ENCODE peak calls at places on chromosome 13, in five cellular contexts. V, F, N, C and K are unnamed samples.

GRCh38 chr13:80979035-80979641 is 638.2 kb upstream of the SPRY2 start:
- DNase-seq in V (peak; percentile 30), N (peak; percentile 57), F (peak; percentile 47), C (peak; percentile 46), K (peak; percentile 11)

GRCh38 chr13:46296465-46296822 is 84.7 kb downstream of the LRRC63 start:
- DNase-seq in V (no peak), F (no peak), C (no peak), N (no peak), K (no peak)

GRCh38 chr13:110126391-110126961 is 180.5 kb downstream of the COL4A1 start:
- DNase-seq in V (no peak), C (no peak), N (no peak), F (no peak), K (no peak)

GRCh38 chr13:45506811-45507210 is 42.1 kb downstream of the COG3 start:
- DNase-seq in C (no peak), F (no peak), V (no peak), N (no peak), K (no peak)

GRCh38 chr13:100440756-100441421 is 147.7 kb downstream of the GGACT start:
- DNase-seq in V (no peak), F (no peak), C (no peak), N (peak; percentile 41), K (no peak)

GRCh38 chr13:77118134-77118533 is 91.2 kb upstream of the FBXL3 start:
- DNase-seq in C (no peak), F (no peak), N (no peak), V (no peak), K (no peak)

GRCh38 chr13:32136716-32137115 is 105.1 kb downstream of the FRY start:
- DNase-seq in C (no peak), F (no peak), V (no peak), N (no peak), K (no peak)

GRCh38 chr13:56932104-56932503 is 208.6 kb upstream of the PRR20A start:
- DNase-seq in V (no peak), N (no peak), C (no peak), F (no peak), K (no peak)

GRCh38 chr13:99811067-99811715 is 160.4 kb downstream of the ZIC5 start:
- DNase-seq in F (no peak), N (no peak), V (no peak), C (no peak), K (no peak)

GRCh38 chr13:109945206-109945960 is 159.0 kb upstream of the IRS2 start:
- DNase-seq in F (no peak), V (no peak), C (no peak), N (no peak), K (no peak)

GRCh38 chr13:46685006-46685730 is 111.8 kb downstream of the ESD start:
- DNase-seq in N (no peak), V (no peak), F (no peak), C (no peak), K (no peak)

GRCh38 chr13:99392806-99393135 is 85.6 kb upstream of the GPR183 start:
- DNase-seq in C (no peak), F (no peak), N (no peak), V (no peak), K (no peak)

GRCh38 chr13:78595819-78596700 is 7.3 kb downstream of the POU4F1 start:
- DNase-seq in C (no peak), N (peak; percentile 12), V (no peak), F (no peak), K (no peak)

GRCh38 chr13:109348514-109349340 is 437.7 kb downstream of the IRS2 start:
- DNase-seq in F (no peak), V (no peak), C (no peak), N (no peak), K (no peak)

GRCh38 chr13:102591988-102592781 is 4.6 kb upstream of the TPP2 start:
- DNase-seq in F (peak; percentile 24), C (peak; percentile 45), V (no peak), N (peak; percentile 53), K (peak; percentile 40)

DNA sequence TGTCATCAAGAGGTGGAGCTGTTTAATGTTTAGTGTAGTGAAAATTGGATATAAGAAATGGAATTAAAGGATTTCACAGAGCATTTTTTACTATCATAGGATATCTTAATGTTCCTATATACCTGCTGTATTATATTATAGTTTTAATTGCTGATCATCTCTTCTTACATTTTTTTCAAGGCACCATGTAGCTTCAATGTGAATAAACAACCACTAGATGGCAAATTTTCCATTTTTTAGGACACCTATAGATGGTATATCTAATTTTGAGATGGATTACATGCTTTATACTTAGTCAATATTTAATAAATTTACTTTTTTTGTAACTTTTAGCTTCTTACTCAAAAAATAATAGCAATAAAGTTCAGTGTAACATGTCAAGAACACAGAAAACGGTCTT is 9.0 kb upstream of the ATXN8OS start:
- DNase-seq in N (no peak), C (peak; percentile 2), V (no peak), F (no peak), K (no peak)
- TF ChIP-seq SIN3A in N (no peak), C (no peak), V (no peak), F (no peak), K (no peak)

GRCh38 chr13:26344980-26345379 is 91.1 kb downstream of the CDK8 start:
- DNase-seq in N (no peak), F (no peak), V (no peak), C (no peak), K (no peak)

GRCh38 chr13:26343816-26344215 is 89.9 kb downstream of the CDK8 start:
- DNase-seq in F (no peak), C (no peak), N (no peak), V (no peak), K (no peak)

DNA sequence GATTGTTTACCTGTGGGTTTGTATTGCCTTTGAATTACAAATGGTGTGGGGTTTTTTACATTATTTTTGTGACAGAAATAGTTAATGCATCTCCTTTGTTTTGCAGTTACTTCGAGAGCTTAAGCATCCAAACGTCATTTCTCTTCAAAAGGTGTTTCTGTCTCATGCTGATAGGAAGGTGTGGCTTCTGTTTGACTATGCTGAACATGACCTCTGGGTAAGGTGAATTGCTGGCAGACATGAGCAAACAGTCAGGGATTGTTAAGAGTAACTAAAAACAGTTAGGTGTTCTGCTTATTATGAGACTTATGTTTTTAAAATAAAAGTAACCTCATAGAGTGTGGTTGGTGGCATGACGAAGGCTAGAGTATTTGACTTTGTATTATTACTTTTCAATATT is 95.0 kb downstream of the CDK8 start:
- DNase-seq in F (no peak), C (no peak), N (peak; percentile 5), V (peak; percentile 5), K (no peak)
- TF ChIP-seq SIN3A in F (no peak), C (no peak), N (no peak), V (no peak), K (no peak)

DNA sequence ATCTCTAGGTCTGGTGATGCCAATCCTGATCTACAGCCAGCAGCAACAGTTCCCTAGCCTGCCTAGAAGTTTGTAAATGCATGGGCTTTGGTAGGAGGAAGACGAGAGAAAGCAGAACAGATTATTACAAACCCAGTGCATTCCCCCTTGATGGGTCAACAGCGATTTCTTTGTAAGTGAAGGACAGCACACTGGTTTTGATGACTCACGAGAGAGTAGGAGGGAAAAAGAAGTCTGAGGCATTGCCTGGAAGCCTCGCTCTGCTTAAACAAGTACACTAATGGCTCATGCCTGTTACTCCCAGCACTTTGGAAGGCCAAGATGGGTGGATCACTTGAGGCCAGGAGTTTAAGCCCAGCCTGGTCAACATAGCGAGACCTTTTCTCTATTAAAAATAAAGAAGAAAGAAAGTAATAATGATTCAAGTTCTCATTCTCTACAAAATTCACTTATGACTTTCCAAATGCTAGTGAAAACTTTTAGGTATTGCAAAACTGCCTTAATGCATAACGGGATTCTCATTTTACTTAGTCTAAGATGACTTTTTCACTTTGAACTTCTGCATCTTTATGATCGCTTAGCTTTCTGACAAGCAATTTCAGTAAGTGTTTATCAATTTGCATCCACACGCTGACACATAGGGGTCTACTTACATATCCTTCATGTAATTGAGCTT is 47.7 kb upstream of the USPL1 start:
- DNase-seq in V (no peak), F (no peak), C (peak; percentile 66), N (peak; percentile 52), K (no peak)
- TF ChIP-seq SIN3A in V (no peak), F (no peak), C (no peak), N (no peak), K (no peak)

DNA sequence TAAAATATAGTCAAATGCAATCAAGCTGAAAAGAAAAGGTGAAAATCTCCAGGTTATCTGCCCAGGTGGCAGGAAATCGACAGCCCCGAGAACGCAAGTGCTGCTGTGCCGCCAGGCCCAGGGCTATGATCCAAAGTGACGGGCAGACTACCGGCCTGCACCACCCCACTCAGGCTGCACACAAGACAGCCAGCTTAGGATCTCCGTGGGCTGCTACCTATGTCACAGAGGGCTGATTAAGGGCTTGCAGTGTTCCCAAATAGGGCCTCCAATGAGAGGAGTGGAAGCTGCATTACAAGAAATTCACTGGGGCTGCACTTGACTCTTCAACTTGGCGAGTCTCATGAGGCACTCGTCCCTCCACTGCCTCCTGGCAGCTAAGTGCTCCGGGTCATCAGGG is 121.8 kb downstream of the CRYL1 start:
- DNase-seq in N (no peak), V (no peak), F (no peak), C (no peak), K (no peak)
- TF ChIP-seq SIN3A in N (no peak), V (no peak), F (no peak), C (no peak), K (no peak)

GRCh38 chr13:30690282-30691188 is 44.8 kb upstream of the ALOX5AP start:
- DNase-seq in C (no peak), F (no peak), N (no peak), V (no peak), K (no peak)
- TF ChIP-seq SIN3A in C (no peak), F (no peak), N (no peak), V (no peak), K (no peak)

DNA sequence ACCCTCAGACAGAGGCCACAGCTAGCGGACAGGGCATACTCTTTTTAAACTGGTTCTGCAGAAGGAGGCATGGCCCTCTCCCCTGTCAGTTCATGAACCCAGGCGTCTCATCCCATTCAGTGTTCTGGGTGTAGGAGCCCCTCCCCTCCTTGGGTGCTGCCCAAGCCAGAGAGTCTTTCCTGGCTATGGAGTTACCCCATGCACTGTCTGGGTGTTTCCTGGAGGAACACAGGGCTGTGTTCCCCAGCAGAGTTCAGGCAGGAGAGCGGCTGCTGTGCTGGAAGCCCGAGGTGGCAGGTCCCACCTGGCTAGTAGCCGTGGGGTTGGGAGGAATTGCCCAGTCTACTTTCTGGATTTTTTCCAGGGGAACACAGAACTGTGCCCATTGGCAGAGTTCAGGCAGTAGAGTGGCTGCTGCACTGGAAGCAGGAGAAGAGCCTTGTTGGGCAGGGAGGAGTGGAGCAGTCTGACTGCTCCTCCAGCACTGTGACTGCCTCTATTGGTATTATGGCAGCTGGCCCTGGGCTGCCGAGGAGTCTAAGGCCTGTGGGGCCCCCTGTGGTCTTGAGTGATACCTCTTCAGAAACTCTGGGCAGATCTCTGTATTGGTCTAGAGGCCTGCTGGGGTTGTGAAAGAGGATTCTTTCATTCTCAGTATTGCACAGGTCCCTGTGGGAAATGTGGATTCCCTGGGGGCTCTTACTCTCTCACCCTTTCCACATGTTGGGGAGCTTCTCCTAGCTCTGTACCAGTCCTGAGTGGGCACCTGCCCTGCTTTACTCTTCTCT is 168.3 kb downstream of the PCDH20 start:
- DNase-seq in V (no peak), N (no peak), C (no peak), F (no peak), K (peak; percentile 48)
- TF ChIP-seq SIN3A in V (no peak), N (no peak), C (no peak), F (no peak), K (no peak)